ENCODE peak calls at places on chromosomes 1 and 21, in ten cellular contexts. One of them, this sample, is unnamed.

GRCh38 chr1:226723640-226724532 is 15.2 kb downstream of the ITPKB start:
- DNase-seq in T-helper 1 cell: no peak
- DNase-seq in activated B cell treated with CpG ODN at 0.5 μM for 24 hours: no peak
- DNase-seq in left colon: no peak
- DNase-seq in stomach: no peak
- DNase-seq in heart right ventricle: no peak
- DNase-seq in amniotic stem cell: no peak
- DNase-seq in SK-N-SH: no peak
- DNase-seq in naive thymus-derived CD4-positive, alpha-beta T cell: no peak
- DNase-seq in effector CD4-positive, alpha-beta T cell: no peak
- DNase-seq in this sample: no peak

GRCh38 chr21:35063428-35064172 is 14.5 kb upstream of the RUNX1 start:
- DNase-seq in heart right ventricle: no peak
- DNase-seq in T-helper 1 cell: no peak
- DNase-seq in naive thymus-derived CD4-positive, alpha-beta T cell: no peak
- DNase-seq in SK-N-SH: no peak
- DNase-seq in activated B cell treated with CpG ODN at 0.5 μM for 24 hours: no peak
- DNase-seq in effector CD4-positive, alpha-beta T cell: no peak
- DNase-seq in amniotic stem cell: no peak
- DNase-seq in stomach: no peak
- DNase-seq in left colon: no peak
- DNase-seq in this sample: no peak

GRCh38 chr1:6028042-6028895 is 17.4 kb upstream of the KCNAB2 start:
- DNase-seq in amniotic stem cell: no peak
- DNase-seq in activated B cell treated with CpG ODN at 0.5 μM for 24 hours: peak
- DNase-seq in T-helper 1 cell: peak
- DNase-seq in stomach: peak
- DNase-seq in left colon: peak
- DNase-seq in SK-N-SH: no peak
- DNase-seq in effector CD4-positive, alpha-beta T cell: peak
- DNase-seq in heart right ventricle: no peak
- DNase-seq in naive thymus-derived CD4-positive, alpha-beta T cell: peak
- DNase-seq in this sample: peak

GRCh38 chr1:235608278-235608677 is 41.3 kb downstream of the GNG4 start:
- DNase-seq in effector CD4-positive, alpha-beta T cell: no peak
- DNase-seq in left colon: no peak
- DNase-seq in T-helper 1 cell: no peak
- DNase-seq in stomach: no peak
- DNase-seq in amniotic stem cell: no peak
- DNase-seq in SK-N-SH: no peak
- DNase-seq in activated B cell treated with CpG ODN at 0.5 μM for 24 hours: no peak
- DNase-seq in heart right ventricle: no peak
- DNase-seq in naive thymus-derived CD4-positive, alpha-beta T cell: no peak
- DNase-seq in this sample: no peak

GRCh38 chr1:209839875-209840491 is 12.2 kb downstream of the UTP25 start:
- DNase-seq in activated B cell treated with CpG ODN at 0.5 μM for 24 hours: no peak
- DNase-seq in effector CD4-positive, alpha-beta T cell: no peak
- DNase-seq in left colon: no peak
- DNase-seq in stomach: no peak
- DNase-seq in T-helper 1 cell: no peak
- DNase-seq in amniotic stem cell: peak
- DNase-seq in heart right ventricle: no peak
- DNase-seq in naive thymus-derived CD4-positive, alpha-beta T cell: no peak
- DNase-seq in SK-N-SH: no peak
- DNase-seq in this sample: no peak

GRCh38 chr1:214846971-214847810 is 235.3 kb upstream of the KCNK2 start:
- DNase-seq in effector CD4-positive, alpha-beta T cell: no peak
- DNase-seq in SK-N-SH: no peak
- DNase-seq in activated B cell treated with CpG ODN at 0.5 μM for 24 hours: no peak
- DNase-seq in left colon: no peak
- DNase-seq in naive thymus-derived CD4-positive, alpha-beta T cell: no peak
- DNase-seq in T-helper 1 cell: no peak
- DNase-seq in stomach: no peak
- DNase-seq in heart right ventricle: no peak
- DNase-seq in amniotic stem cell: no peak
- DNase-seq in this sample: no peak

GRCh38 chr1:41891403-41891896 is 27.3 kb downstream of the HIVEP3 start:
- DNase-seq in amniotic stem cell: no peak
- DNase-seq in heart right ventricle: no peak
- DNase-seq in activated B cell treated with CpG ODN at 0.5 μM for 24 hours: peak
- DNase-seq in left colon: peak
- DNase-seq in T-helper 1 cell: peak
- DNase-seq in effector CD4-positive, alpha-beta T cell: peak
- DNase-seq in stomach: peak
- DNase-seq in SK-N-SH: peak
- DNase-seq in naive thymus-derived CD4-positive, alpha-beta T cell: peak
- DNase-seq in this sample: peak

GRCh38 chr1:212040629-212041028 is 5.1 kb downstream of the DTL start:
- DNase-seq in activated B cell treated with CpG ODN at 0.5 μM for 24 hours: no peak
- DNase-seq in SK-N-SH: no peak
- DNase-seq in stomach: no peak
- DNase-seq in T-helper 1 cell: no peak
- DNase-seq in naive thymus-derived CD4-positive, alpha-beta T cell: no peak
- DNase-seq in amniotic stem cell: no peak
- DNase-seq in effector CD4-positive, alpha-beta T cell: no peak
- DNase-seq in heart right ventricle: no peak
- DNase-seq in left colon: no peak
- DNase-seq in this sample: no peak

GRCh38 chr1:111139234-111139955 is 498 bp downstream of the DRAM2 start:
- DNase-seq in heart right ventricle: no peak
- DNase-seq in effector CD4-positive, alpha-beta T cell: no peak
- DNase-seq in amniotic stem cell: no peak
- DNase-seq in activated B cell treated with CpG ODN at 0.5 μM for 24 hours: no peak
- DNase-seq in SK-N-SH: peak
- DNase-seq in naive thymus-derived CD4-positive, alpha-beta T cell: peak
- DNase-seq in stomach: peak
- DNase-seq in left colon: peak
- DNase-seq in T-helper 1 cell: peak
- DNase-seq in this sample: no peak

GRCh38 chr1:36305915-36306209 is 306 bp upstream of the SH3D21 start:
- DNase-seq in effector CD4-positive, alpha-beta T cell: no peak
- DNase-seq in activated B cell treated with CpG ODN at 0.5 μM for 24 hours: no peak
- DNase-seq in stomach: no peak
- DNase-seq in amniotic stem cell: no peak
- DNase-seq in T-helper 1 cell: no peak
- DNase-seq in left colon: no peak
- DNase-seq in naive thymus-derived CD4-positive, alpha-beta T cell: no peak
- DNase-seq in SK-N-SH: no peak
- DNase-seq in heart right ventricle: no peak
- DNase-seq in this sample: no peak

GRCh38 chr1:151612506-151613274 is 840 bp downstream of the SNX27 start:
- DNase-seq in SK-N-SH: peak
- DNase-seq in left colon: peak
- DNase-seq in naive thymus-derived CD4-positive, alpha-beta T cell: peak
- DNase-seq in amniotic stem cell: no peak
- DNase-seq in effector CD4-positive, alpha-beta T cell: no peak
- DNase-seq in stomach: no peak
- DNase-seq in activated B cell treated with CpG ODN at 0.5 μM for 24 hours: no peak
- DNase-seq in heart right ventricle: peak
- DNase-seq in T-helper 1 cell: peak
- DNase-seq in this sample: peak

GRCh38 chr1:170707959-170708666 is 44.2 kb downstream of the PRRX1 start:
- DNase-seq in effector CD4-positive, alpha-beta T cell: no peak
- DNase-seq in SK-N-SH: no peak
- DNase-seq in naive thymus-derived CD4-positive, alpha-beta T cell: no peak
- DNase-seq in T-helper 1 cell: no peak
- DNase-seq in left colon: no peak
- DNase-seq in activated B cell treated with CpG ODN at 0.5 μM for 24 hours: no peak
- DNase-seq in heart right ventricle: no peak
- DNase-seq in stomach: no peak
- DNase-seq in amniotic stem cell: peak
- DNase-seq in this sample: no peak

GRCh38 chr1:42981871-42982270 is 23.2 kb upstream of the SLC2A1 start:
- DNase-seq in heart right ventricle: no peak
- DNase-seq in activated B cell treated with CpG ODN at 0.5 μM for 24 hours: no peak
- DNase-seq in amniotic stem cell: no peak
- DNase-seq in effector CD4-positive, alpha-beta T cell: no peak
- DNase-seq in naive thymus-derived CD4-positive, alpha-beta T cell: no peak
- DNase-seq in SK-N-SH: no peak
- DNase-seq in stomach: no peak
- DNase-seq in T-helper 1 cell: no peak
- DNase-seq in left colon: no peak
- DNase-seq in this sample: no peak

GRCh38 chr1:64121766-64122385 is 81.5 kb upstream of the UBE2U start:
- DNase-seq in T-helper 1 cell: no peak
- DNase-seq in stomach: no peak
- DNase-seq in activated B cell treated with CpG ODN at 0.5 μM for 24 hours: no peak
- DNase-seq in effector CD4-positive, alpha-beta T cell: no peak
- DNase-seq in left colon: no peak
- DNase-seq in amniotic stem cell: no peak
- DNase-seq in SK-N-SH: no peak
- DNase-seq in heart right ventricle: no peak
- DNase-seq in naive thymus-derived CD4-positive, alpha-beta T cell: no peak
- DNase-seq in this sample: no peak

GRCh38 chr1:87851490-87851889 is 522.8 kb downstream of the LMO4 start:
- DNase-seq in heart right ventricle: no peak
- DNase-seq in stomach: no peak
- DNase-seq in SK-N-SH: no peak
- DNase-seq in naive thymus-derived CD4-positive, alpha-beta T cell: no peak
- DNase-seq in amniotic stem cell: no peak
- DNase-seq in effector CD4-positive, alpha-beta T cell: no peak
- DNase-seq in left colon: no peak
- DNase-seq in T-helper 1 cell: no peak
- DNase-seq in activated B cell treated with CpG ODN at 0.5 μM for 24 hours: no peak
- DNase-seq in this sample: no peak

GRCh38 chr1:234617135-234617985 is 7.4 kb upstream of the IRF2BP2 start:
- DNase-seq in stomach: no peak
- DNase-seq in SK-N-SH: no peak
- DNase-seq in activated B cell treated with CpG ODN at 0.5 μM for 24 hours: no peak
- DNase-seq in amniotic stem cell: no peak
- DNase-seq in left colon: no peak
- DNase-seq in naive thymus-derived CD4-positive, alpha-beta T cell: no peak
- DNase-seq in effector CD4-positive, alpha-beta T cell: no peak
- DNase-seq in T-helper 1 cell: no peak
- DNase-seq in heart right ventricle: no peak
- DNase-seq in this sample: no peak

GRCh38 chr1:1360511-1361169 is 2.3 kb upstream of the MXRA8 start:
- DNase-seq in effector CD4-positive, alpha-beta T cell: no peak
- DNase-seq in SK-N-SH: peak
- DNase-seq in amniotic stem cell: peak
- DNase-seq in T-helper 1 cell: no peak
- DNase-seq in activated B cell treated with CpG ODN at 0.5 μM for 24 hours: no peak
- DNase-seq in naive thymus-derived CD4-positive, alpha-beta T cell: no peak
- DNase-seq in stomach: no peak
- DNase-seq in heart right ventricle: peak
- DNase-seq in left colon: peak
- DNase-seq in this sample: no peak

GRCh38 chr1:55483523-55483922 is 268.4 kb upstream of the USP24 start:
- DNase-seq in stomach: no peak
- DNase-seq in heart right ventricle: no peak
- DNase-seq in effector CD4-positive, alpha-beta T cell: no peak
- DNase-seq in activated B cell treated with CpG ODN at 0.5 μM for 24 hours: no peak
- DNase-seq in left colon: no peak
- DNase-seq in T-helper 1 cell: no peak
- DNase-seq in naive thymus-derived CD4-positive, alpha-beta T cell: no peak
- DNase-seq in amniotic stem cell: no peak
- DNase-seq in SK-N-SH: no peak
- DNase-seq in this sample: no peak

GRCh38 chr1:19072285-19072981 is 116.0 kb upstream of the IFFO2 start:
- DNase-seq in naive thymus-derived CD4-positive, alpha-beta T cell: peak
- DNase-seq in effector CD4-positive, alpha-beta T cell: no peak
- DNase-seq in stomach: no peak
- DNase-seq in SK-N-SH: no peak
- DNase-seq in amniotic stem cell: no peak
- DNase-seq in T-helper 1 cell: no peak
- DNase-seq in heart right ventricle: no peak
- DNase-seq in left colon: no peak
- DNase-seq in activated B cell treated with CpG ODN at 0.5 μM for 24 hours: no peak
- DNase-seq in this sample: no peak

GRCh38 chr1:175373786-175374623 is 181.4 kb upstream of the KIAA0040 start:
- DNase-seq in stomach: no peak
- DNase-seq in SK-N-SH: peak
- DNase-seq in amniotic stem cell: no peak
- DNase-seq in left colon: no peak
- DNase-seq in effector CD4-positive, alpha-beta T cell: no peak
- DNase-seq in T-helper 1 cell: no peak
- DNase-seq in naive thymus-derived CD4-positive, alpha-beta T cell: no peak
- DNase-seq in activated B cell treated with CpG ODN at 0.5 μM for 24 hours: no peak
- DNase-seq in heart right ventricle: no peak
- DNase-seq in this sample: no peak

GRCh38 chr1:234230414-234230862 is 142.8 kb upstream of the COA6 start:
- DNase-seq in activated B cell treated with CpG ODN at 0.5 μM for 24 hours: no peak
- DNase-seq in heart right ventricle: no peak
- DNase-seq in naive thymus-derived CD4-positive, alpha-beta T cell: no peak
- DNase-seq in stomach: no peak
- DNase-seq in effector CD4-positive, alpha-beta T cell: no peak
- DNase-seq in T-helper 1 cell: no peak
- DNase-seq in amniotic stem cell: no peak
- DNase-seq in SK-N-SH: no peak
- DNase-seq in left colon: no peak
- DNase-seq in this sample: no peak

GRCh38 chr1:197145451-197146029 is 929 bp downstream of the ASPM start:
- DNase-seq in heart right ventricle: no peak
- DNase-seq in stomach: no peak
- DNase-seq in activated B cell treated with CpG ODN at 0.5 μM for 24 hours: no peak
- DNase-seq in naive thymus-derived CD4-positive, alpha-beta T cell: no peak
- DNase-seq in effector CD4-positive, alpha-beta T cell: no peak
- DNase-seq in T-helper 1 cell: no peak
- DNase-seq in amniotic stem cell: no peak
- DNase-seq in left colon: no peak
- DNase-seq in SK-N-SH: no peak
- DNase-seq in this sample: no peak

GRCh38 chr21:31557956-31558838 is 101.3 kb upstream of the SOD1 start:
- DNase-seq in stomach: no peak
- DNase-seq in left colon: peak
- DNase-seq in activated B cell treated with CpG ODN at 0.5 μM for 24 hours: peak
- DNase-seq in heart right ventricle: no peak
- DNase-seq in amniotic stem cell: no peak
- DNase-seq in SK-N-SH: peak
- DNase-seq in T-helper 1 cell: peak
- DNase-seq in naive thymus-derived CD4-positive, alpha-beta T cell: peak
- DNase-seq in effector CD4-positive, alpha-beta T cell: peak
- DNase-seq in this sample: no peak

GRCh38 chr21:44836666-44837471 is 19.0 kb upstream of the SUMO3 start:
- DNase-seq in T-helper 1 cell: no peak
- DNase-seq in stomach: no peak
- DNase-seq in naive thymus-derived CD4-positive, alpha-beta T cell: no peak
- DNase-seq in heart right ventricle: no peak
- DNase-seq in activated B cell treated with CpG ODN at 0.5 μM for 24 hours: peak
- DNase-seq in left colon: no peak
- DNase-seq in amniotic stem cell: no peak
- DNase-seq in SK-N-SH: no peak
- DNase-seq in effector CD4-positive, alpha-beta T cell: no peak
- DNase-seq in this sample: no peak

GRCh38 chr1:234253732-234254131 is 119.5 kb upstream of the COA6 start:
- DNase-seq in amniotic stem cell: no peak
- DNase-seq in effector CD4-positive, alpha-beta T cell: no peak
- DNase-seq in left colon: no peak
- DNase-seq in SK-N-SH: no peak
- DNase-seq in naive thymus-derived CD4-positive, alpha-beta T cell: no peak
- DNase-seq in T-helper 1 cell: no peak
- DNase-seq in activated B cell treated with CpG ODN at 0.5 μM for 24 hours: no peak
- DNase-seq in heart right ventricle: no peak
- DNase-seq in stomach: no peak
- DNase-seq in this sample: no peak

GRCh38 chr1:91831132-91831930 is 54.6 kb downstream of the TGFBR3 start:
- DNase-seq in activated B cell treated with CpG ODN at 0.5 μM for 24 hours: no peak
- DNase-seq in T-helper 1 cell: no peak
- DNase-seq in naive thymus-derived CD4-positive, alpha-beta T cell: no peak
- DNase-seq in left colon: no peak
- DNase-seq in SK-N-SH: no peak
- DNase-seq in stomach: no peak
- DNase-seq in effector CD4-positive, alpha-beta T cell: no peak
- DNase-seq in heart right ventricle: no peak
- DNase-seq in amniotic stem cell: no peak
- DNase-seq in this sample: no peak

GRCh38 chr1:77281491-77282186 is at the start of gene AK5:
- DNase-seq in stomach: peak
- DNase-seq in SK-N-SH: peak
- DNase-seq in heart right ventricle: peak
- DNase-seq in amniotic stem cell: no peak
- DNase-seq in naive thymus-derived CD4-positive, alpha-beta T cell: peak
- DNase-seq in activated B cell treated with CpG ODN at 0.5 μM for 24 hours: peak
- DNase-seq in effector CD4-positive, alpha-beta T cell: peak
- DNase-seq in left colon: no peak
- DNase-seq in T-helper 1 cell: peak
- DNase-seq in this sample: no peak

GRCh38 chr1:229409616-229410369 is 24.1 kb downstream of the ACTA1 start:
- DNase-seq in activated B cell treated with CpG ODN at 0.5 μM for 24 hours: no peak
- DNase-seq in left colon: no peak
- DNase-seq in T-helper 1 cell: no peak
- DNase-seq in naive thymus-derived CD4-positive, alpha-beta T cell: no peak
- DNase-seq in heart right ventricle: no peak
- DNase-seq in amniotic stem cell: no peak
- DNase-seq in effector CD4-positive, alpha-beta T cell: no peak
- DNase-seq in stomach: no peak
- DNase-seq in SK-N-SH: peak
- DNase-seq in this sample: no peak

This sample was measured in stimulated activated CD8-positive, alpha-beta memory T cell treated with anti-CD3 and anti-CD28 coated beads, Interleukin-15, amount 100 ng/mL, for 4 hours.